ENCODE peak calls at places on chromosomes 7 and 10, in four cellular contexts. Q, J, U and E are unnamed samples.

GRCh38 chr7:83732305-83732704 is 83.4 kb upstream of the SEMA3E start:
- DNase-seq in U (no peak), J (no peak), Q (no peak), E (no peak)

GRCh38 chr10:78817361-78817760 is 251.4 kb upstream of the ZMIZ1 start:
- DNase-seq in J (no peak), Q (peak), U (no peak), E (no peak)

GRCh38 chr7:25456467-25457171 is 228.3 kb upstream of the NPVF start:
- DNase-seq in Q (peak), U (peak), J (peak), E (peak)

GRCh38 chr7:46004965-46005364 is 83.9 kb upstream of the IGFBP3 start:
- DNase-seq in J (no peak), U (no peak), Q (no peak), E (no peak)

GRCh38 chr10:86031-86430 is 36.9 kb upstream of the TUBB8 start:
- DNase-seq in U (no peak), Q (no peak), J (no peak), E (no peak)

GRCh38 chr7:152137476-152138025 is 112.1 kb downstream of the GALNT11 start:
- DNase-seq in Q (no peak), U (no peak), J (no peak), E (no peak)

GRCh38 chr10:27730041-27730440 is 15.6 kb downstream of the MKX start:
- DNase-seq in J (no peak), U (no peak), Q (no peak), E (no peak)

GRCh38 chr7:13829914-13830603 is 159.4 kb downstream of the ETV1 start:
- DNase-seq in Q (no peak), J (no peak), U (no peak), E (no peak)

GRCh38 chr10:92590623-92591549 is 2.0 kb upstream of the KIF11 start:
- DNase-seq in J (no peak), Q (peak), U (peak), E (peak)

GRCh38 chr7:130356760-130357611 is 12.4 kb downstream of the CPA5 start:
- DNase-seq in Q (peak), U (no peak), J (no peak), E (peak)

GRCh38 chr10:17175551-17175950 is 25.9 kb downstream of the TRDMT1 start:
- DNase-seq in Q (no peak), J (no peak), U (no peak), E (no peak)

GRCh38 chr7:36082910-36083309 is 70.1 kb upstream of the EEPD1 start:
- DNase-seq in J (no peak), Q (no peak), U (no peak), E (no peak)

GRCh38 chr10:62924344-62924748 is 108.2 kb upstream of the EGR2 start:
- DNase-seq in Q (no peak), U (no peak), J (no peak), E (peak)
- TF ChIP-seq EP300 in Q (no peak), U (no peak), J (no peak), E (no peak)

GRCh38 chr7:75727881-75728592 is 10.7 kb downstream of the HIP1 start:
- DNase-seq in Q (no peak), U (peak), J (peak), E (peak)
- TF ChIP-seq EP300 in Q (no peak), U (no peak), J (no peak), E (no peak)

GRCh38 chr7:106480161-106480579 is 180.8 kb downstream of the CCDC71L start:
- DNase-seq in J (no peak), Q (no peak), U (no peak), E (no peak)
- TF ChIP-seq EP300 in J (no peak), Q (no peak), U (no peak), E (no peak)

GRCh38 chr7:105309235-105310156 is 79.2 kb downstream of the SRPK2 start:
- DNase-seq in Q (no peak), U (no peak), J (no peak), E (no peak)
- TF ChIP-seq EP300 in Q (no peak), U (no peak), J (no peak), E (no peak)

GRCh38 chr7:158606111-158606510 is 18.5 kb upstream of the PTPRN2 start:
- DNase-seq in Q (no peak), J (no peak), U (no peak), E (no peak)

GRCh38 chr7:158603773-158604755 is 16.4 kb upstream of the PTPRN2 start:
- DNase-seq in Q (no peak), J (no peak), U (no peak), E (no peak)

GRCh38 chr7:158601090-158601489 is 13.5 kb upstream of the PTPRN2 start:
- DNase-seq in J (no peak), Q (no peak), U (no peak), E (no peak)

GRCh38 chr7:158602041-158602440 is 14.4 kb upstream of the PTPRN2 start:
- DNase-seq in U (no peak), Q (no peak), J (no peak), E (no peak)

GRCh38 chr7:158602905-158603772 is 15.5 kb upstream of the PTPRN2 start:
- DNase-seq in Q (no peak), J (no peak), U (no peak), E (no peak)
- TF ChIP-seq EP300 in Q (no peak), J (no peak), U (no peak), E (no peak)

GRCh38 chr7:2661602-2662272 is 26.3 kb upstream of the AMZ1 start:
- DNase-seq in J (no peak), U (peak), Q (no peak), E (no peak)

GRCh38 chr7:2663121-2663886 is 24.7 kb upstream of the AMZ1 start:
- DNase-seq in J (peak), Q (no peak), U (peak), E (no peak)

GRCh38 chr7:2663960-2664359 is 24.0 kb upstream of the AMZ1 start:
- DNase-seq in U (peak), J (no peak), Q (no peak), E (no peak)

GRCh38 chr7:2661096-2661449 is 26.9 kb upstream of the AMZ1 start:
- DNase-seq in Q (no peak), U (peak), J (no peak), E (no peak)

GRCh38 chr7:2662273-2663120 is 25.5 kb upstream of the AMZ1 start:
- DNase-seq in J (no peak), Q (no peak), U (peak), E (no peak)
- TF ChIP-seq EP300 in J (no peak), Q (no peak), U (no peak), E (no peak)

GRCh38 chr7:119943932-119944600 is 328.9 kb upstream of the KCND2 start:
- DNase-seq in J (no peak), U (no peak), Q (no peak), E (no peak)
- TF ChIP-seq EP300 in J (no peak), U (no peak), Q (no peak), E (no peak)

DNA sequence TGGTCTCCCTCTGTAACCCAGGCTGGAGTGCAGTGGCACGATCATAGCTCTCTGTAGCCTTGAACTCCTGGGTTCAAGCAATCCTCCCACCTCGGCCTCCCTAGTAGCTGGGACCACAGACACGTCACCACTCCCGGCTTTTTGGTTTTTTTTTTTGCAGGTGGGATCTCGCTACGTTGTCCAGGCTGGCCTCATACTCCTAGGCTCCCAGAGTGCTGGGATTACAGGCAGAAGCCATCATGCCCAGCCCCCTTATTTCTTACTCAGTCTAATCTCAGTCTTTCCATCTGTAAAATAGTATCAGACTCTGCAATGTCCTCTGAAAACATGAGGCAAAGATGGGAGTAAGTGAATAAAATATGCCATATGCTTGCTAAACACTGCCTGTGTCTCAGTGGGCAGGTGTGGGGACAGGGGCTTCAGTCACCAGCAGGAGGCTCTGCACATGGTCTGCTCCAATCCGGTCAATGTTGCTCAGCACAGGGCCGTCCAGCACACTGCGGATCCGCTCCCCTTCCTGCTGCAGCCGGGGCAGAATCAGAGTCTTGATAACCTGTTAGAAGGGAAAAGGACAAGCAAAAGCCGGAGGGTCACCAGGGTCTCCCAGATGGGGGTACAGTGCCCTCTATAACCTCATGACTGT is 8.2 kb downstream of the AP4M1 start:
- DNase-seq in J (no peak), Q (no peak), U (no peak), E (no peak)
- TF ChIP-seq EP300 in J (no peak), Q (no peak), U (no peak), E (no peak)

GRCh38 chr7:11792122-11792521 is 39.9 kb downstream of the THSD7A start:
- DNase-seq in U (no peak), Q (no peak), J (no peak), E (no peak)
- TF ChIP-seq EP300 in U (no peak), Q (no peak), J (no peak), E (no peak)

GRCh38 chr10:69734797-69735468 is 66.8 kb upstream of the COL13A1 start:
- DNase-seq in U (no peak), Q (no peak), J (no peak), E (no peak)
- TF ChIP-seq EP300 in U (no peak), Q (no peak), J (no peak), E (no peak)